ENCODE peak calls at places on chromosomes 4 and X, in ten cellular contexts. C is posterior vena cava; Q is NCI-H2081; V is astrocyte of the hippocampus; O is lower lobe of right lung; T is stimulated activated CD4-positive, alpha-beta T cell treated with anti-CD3 and anti-CD28 coated beads, TNF-alpha, amount 100 ng/mL, for 48 hours; P is vagina; J is head of caudate nucleus; R is GM04504; Z is fibroblast of pulmonary artery. U is an unnamed sample.

GRCh38 chrX:1025413-1025812 is 187.0 kb downstream of the CRLF2 start:
- DNase-seq in J (no peak), V (no peak), Q (no peak), T (no peak), R (no peak), O (no peak), P (no peak), C (peak), Z (no peak), U (no peak)

GRCh38 chrX:68354869-68355628 is 78.2 kb downstream of the OPHN1 start:
- DNase-seq in P (no peak), O (no peak), C (no peak), R (no peak), V (peak), J (no peak), Z (no peak), Q (no peak), T (no peak), U (no peak)

GRCh38 chrX:135931644-135932487 is 38.4 kb downstream of the SAGE1 start:
- DNase-seq in V (peak), O (peak), T (peak), R (peak), Z (peak), J (peak), C (no peak), P (no peak), Q (peak), U (peak)

GRCh38 chr4:176593943-176594342 is 198.8 kb downstream of the VEGFC start:
- DNase-seq in P (no peak), T (no peak), Q (peak), J (no peak), Z (no peak), V (no peak), O (no peak), R (no peak), C (no peak), U (no peak)

GRCh38 chr4:30380404-30380998 is 339.7 kb upstream of the PCDH7 start:
- DNase-seq in C (no peak), P (no peak), T (peak), R (peak), O (no peak), V (peak), J (no peak), Z (peak), Q (peak), U (no peak)

GRCh38 chr4:147076179-147076578 is 130.5 kb upstream of the TTC29 start:
- DNase-seq in V (no peak), C (no peak), Q (no peak), Z (peak), R (no peak), J (no peak), O (no peak), P (no peak), T (no peak), U (no peak)

GRCh38 chr4:23881052-23881501 is 8.8 kb downstream of the PPARGC1A start:
- DNase-seq in T (no peak), R (no peak), O (no peak), Z (peak), P (no peak), Q (peak), V (no peak), C (no peak), J (no peak), U (no peak)

GRCh38 chrX:19810809-19811208 is 76.6 kb downstream of the SH3KBP1 start:
- DNase-seq in J (no peak), Z (peak), Q (no peak), T (no peak), O (no peak), P (no peak), R (peak), V (peak), C (no peak), U (no peak)

GRCh38 chrX:97787849-97788248 is 904.1 kb downstream of the RPA4 start:
- DNase-seq in Q (no peak), V (no peak), R (no peak), J (no peak), T (no peak), O (no peak), Z (no peak), P (no peak), C (no peak), U (no peak)

GRCh38 chrX:48957477-48957826 is at the start of gene OTUD5:
- DNase-seq in J (peak), R (no peak), T (peak), Q (peak), C (peak), Z (no peak), V (no peak), P (no peak), O (peak), U (peak)

GRCh38 chr4:82287720-82288119 is 86.1 kb downstream of the HNRNPD start:
- DNase-seq in R (no peak), O (no peak), C (no peak), J (no peak), Q (no peak), Z (no peak), V (no peak), P (no peak), T (no peak), U (no peak)

GRCh38 chr4:2365913-2366210 is 52.6 kb downstream of the ZFYVE28 start:
- DNase-seq in O (peak), P (no peak), J (no peak), V (no peak), Q (no peak), R (no peak), C (peak), Z (no peak), T (no peak), U (no peak)

GRCh38 chr4:174592985-174593335 is 70.7 kb upstream of the HPGD start:
- DNase-seq in O (no peak), J (no peak), V (peak), T (no peak), R (peak), C (no peak), Q (no peak), Z (peak), P (no peak), U (no peak)

GRCh38 chr4:177667687-177668086 is 225.4 kb upstream of the AGA start:
- DNase-seq in Z (no peak), T (no peak), O (no peak), Q (no peak), J (no peak), R (no peak), P (no peak), C (no peak), V (no peak), U (no peak)

GRCh38 chr4:15738877-15739276 is 36.0 kb downstream of the BST1 start:
- DNase-seq in O (no peak), T (no peak), V (peak), P (no peak), Z (no peak), C (no peak), J (no peak), Q (no peak), R (no peak), U (no peak)

GRCh38 chrX:15206306-15206705 is 63.6 kb downstream of the ASB9 start:
- DNase-seq in J (no peak), R (no peak), C (no peak), O (no peak), Q (peak), V (no peak), P (no peak), Z (no peak), T (no peak), U (no peak)